ENCODE peak calls at places on chromosomes 1 and 21, in nine cellular contexts. Y is Calu3, X is HFF-Myc, K is heart right ventricle, O is dorsolateral prefrontal cortex, J is RWPE1, E is HFFc6, N is ovary, H is lower lobe of right lung. I is an unnamed sample.

GRCh38 chr1:53025034-53025777 is 36.8 kb upstream of the PODN start:
- DNase-seq in Y (no peak), X (peak), K (peak), O (no peak), J (peak), E (peak), N (peak), H (no peak), I (no peak)

GRCh38 chr1:114009393-114009792 is 30.1 kb downstream of the OLFML3 start:
- DNase-seq in Y (no peak), X (no peak), K (no peak), O (no peak), J (no peak), E (peak), N (no peak), H (no peak), I (no peak)

GRCh38 chr1:23543707-23544443 is 12.8 kb upstream of the E2F2 start:
- DNase-seq in Y (no peak), X (no peak), K (no peak), O (no peak), J (no peak), E (peak), N (no peak), H (no peak), I (no peak)

GRCh38 chr1:171800850-171801249 is 19.4 kb downstream of the METTL13 start:
- DNase-seq in Y (no peak), X (no peak), K (no peak), O (no peak), J (no peak), E (no peak), N (no peak), H (no peak), I (no peak)

GRCh38 chr1:181061891-181062777 is 26.4 kb upstream of the IER5 start:
- DNase-seq in Y (no peak), X (no peak), K (peak), O (no peak), J (no peak), E (no peak), N (no peak), H (peak), I (no peak)

GRCh38 chr1:16119926-16120325 is 35.9 kb downstream of the EPHA2 start:
- DNase-seq in Y (no peak), X (no peak), K (no peak), O (no peak), J (no peak), E (no peak), N (no peak), H (no peak), I (no peak)

GRCh38 chr21:45466330-45467220 is 61.6 kb downstream of the COL18A1 start:
- DNase-seq in Y (no peak), X (no peak), K (no peak), O (no peak), J (no peak), E (no peak), N (no peak), H (no peak), I (no peak)

GRCh38 chr1:226443439-226443838 is 35.5 kb upstream of the PARP1 start:
- DNase-seq in Y (no peak), X (no peak), K (no peak), O (no peak), J (peak), E (peak), N (no peak), H (no peak), I (no peak)

GRCh38 chr1:183243190-183244065 is 57.4 kb downstream of the LAMC2 start:
- DNase-seq in Y (no peak), X (no peak), K (peak), O (no peak), J (no peak), E (no peak), N (no peak), H (no peak), I (no peak)

GRCh38 chr21:37257526-37257966 is 9.6 kb downstream of the VPS26C start:
- DNase-seq in Y (peak), X (no peak), K (no peak), O (peak), J (peak), E (peak), N (no peak), H (peak), I (peak)

GRCh38 chr1:58434181-58434580 is 112.3 kb downstream of the OMA1 start:
- DNase-seq in Y (no peak), X (no peak), K (no peak), O (no peak), J (no peak), E (no peak), N (no peak), H (no peak), I (no peak)

DNA sequence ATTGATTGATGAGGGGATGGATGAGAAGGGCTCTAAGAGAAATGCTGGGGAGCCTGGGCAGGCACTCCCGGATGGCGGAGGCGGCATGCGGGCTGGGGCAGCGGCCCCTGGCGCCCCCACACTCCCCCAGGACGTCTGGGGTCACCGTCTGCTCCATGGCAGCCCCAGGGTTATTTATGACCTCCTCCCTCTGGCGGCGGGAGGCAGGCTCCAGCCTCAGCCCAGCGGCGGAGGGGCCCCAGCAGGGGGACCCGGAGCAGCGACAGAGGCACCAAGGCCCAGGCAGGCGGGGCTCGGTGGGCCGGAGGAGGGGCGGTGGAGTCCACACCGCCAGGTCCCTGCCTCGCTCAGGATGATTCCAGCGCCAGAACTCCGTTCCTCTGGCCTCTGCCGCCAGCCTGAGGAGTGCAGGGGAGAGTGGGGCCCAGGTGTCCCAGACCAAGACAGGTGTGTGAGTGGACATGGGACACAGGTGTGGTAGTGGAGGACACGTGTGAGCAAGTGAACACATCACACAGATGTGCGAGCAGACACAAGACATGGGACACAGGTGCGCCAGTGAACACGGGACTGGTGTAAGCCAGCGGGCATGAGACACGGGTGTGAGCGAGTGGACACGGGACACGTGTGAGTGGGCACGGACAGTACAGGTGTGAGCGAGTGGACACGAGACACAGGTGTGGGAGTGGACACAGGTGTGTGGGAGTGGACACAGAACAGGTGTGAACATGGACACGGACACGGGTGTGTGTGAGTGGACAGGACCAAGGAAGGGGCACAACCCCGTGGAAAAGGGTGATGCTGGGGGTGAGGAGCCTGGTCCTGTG is 2.5 kb upstream of the SAMD11 start:
- DNase-seq in Y (peak), X (no peak), K (peak), O (peak), J (peak), E (peak), N (peak), H (peak), I (peak)
- TF ChIP-seq CTCF in Y (peak), X (peak), K (peak), O (peak), J (peak), E (peak), N (no peak), H (peak), I (peak)

DNA sequence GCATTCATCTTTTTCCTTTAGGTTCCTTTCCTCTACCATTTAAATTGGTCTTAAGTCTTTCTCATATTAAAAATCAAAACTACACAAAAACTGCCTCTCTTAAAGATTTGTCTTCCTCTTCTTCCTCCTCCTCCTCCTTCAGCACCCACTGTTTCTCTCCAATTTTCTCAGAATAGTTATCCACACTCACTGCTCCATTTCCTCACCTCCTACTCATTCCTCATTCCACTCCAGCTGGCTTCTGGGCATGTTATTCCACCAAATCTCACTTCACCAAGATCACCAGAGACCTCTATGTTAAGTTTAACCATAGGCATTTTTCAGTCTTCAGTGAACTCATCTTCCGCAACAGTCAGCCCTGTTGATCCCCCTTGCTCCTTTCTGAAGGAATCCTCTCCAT is 173.7 kb downstream of the SLC35F3 start:
- DNase-seq in Y (no peak), X (no peak), K (no peak), O (no peak), J (no peak), E (no peak), N (no peak), H (no peak), I (no peak)
- TF ChIP-seq CTCF in Y (no peak), X (no peak), K (no peak), O (no peak), J (no peak), E (no peak), N (no peak), H (no peak), I (no peak)

GRCh38 chr1:91589438-91589837 is 88.8 kb downstream of the CDC7 start:
- DNase-seq in Y (no peak), X (no peak), K (no peak), O (no peak), J (no peak), E (no peak), N (no peak), H (no peak), I (no peak)
- TF ChIP-seq CTCF in Y (no peak), X (no peak), K (peak), O (no peak), J (no peak), E (peak), N (no peak), H (no peak), I (no peak)

GRCh38 chr1:66282343-66282852 is 251.6 kb upstream of the SGIP1 start:
- DNase-seq in Y (peak), X (no peak), K (no peak), O (no peak), J (peak), E (peak), N (no peak), H (no peak), I (no peak)
- TF ChIP-seq CTCF in Y (no peak), X (peak), K (no peak), O (no peak), J (no peak), E (peak), N (no peak), H (no peak), I (no peak)

GRCh38 chr1:215652371-215652770 is 85.3 kb downstream of the KCTD3 start:
- DNase-seq in Y (no peak), X (no peak), K (no peak), O (no peak), J (no peak), E (no peak), N (no peak), H (no peak), I (no peak)
- TF ChIP-seq CTCF in Y (no peak), X (no peak), K (no peak), O (no peak), J (no peak), E (no peak), N (no peak), H (no peak), I (no peak)

DNA sequence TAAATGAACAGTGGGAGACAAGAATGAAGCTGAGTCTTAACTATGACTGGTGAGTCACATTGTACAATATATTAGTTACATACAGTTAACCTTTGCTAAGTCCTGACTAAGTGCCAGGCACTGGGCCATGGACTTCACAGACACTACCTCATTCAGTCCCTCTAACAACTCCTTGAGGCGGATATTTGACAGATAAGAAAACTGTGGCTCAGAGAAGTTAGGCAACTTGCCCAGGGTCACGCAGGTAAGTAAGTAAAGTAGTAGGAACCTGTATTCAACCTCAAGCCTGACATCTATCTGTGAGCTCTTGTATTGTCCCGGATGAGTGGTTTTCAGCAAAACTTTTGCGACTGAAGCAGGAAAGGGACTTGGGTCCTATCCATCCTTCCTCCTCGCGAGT is 62.1 kb downstream of the GNG12 start:
- DNase-seq in Y (peak), X (no peak), K (no peak), O (no peak), J (peak), E (peak), N (no peak), H (no peak), I (no peak)
- TF ChIP-seq CTCF in Y (peak), X (no peak), K (no peak), O (no peak), J (no peak), E (peak), N (no peak), H (no peak), I (no peak)

GRCh38 chr1:110248746-110249145 is 38.6 kb downstream of the KCNC4 start:
- DNase-seq in Y (no peak), X (no peak), K (no peak), O (no peak), J (no peak), E (no peak), N (no peak), H (no peak), I (no peak)
- TF ChIP-seq CTCF in Y (no peak), X (no peak), K (no peak), O (no peak), J (no peak), E (no peak), N (no peak), H (no peak), I (no peak)

GRCh38 chr1:175220853-175221547 is 28.4 kb upstream of the KIAA0040 start:
- DNase-seq in Y (no peak), X (no peak), K (no peak), O (no peak), J (no peak), E (no peak), N (no peak), H (no peak), I (no peak)

GRCh38 chr1:175219774-175220173 is 27.2 kb upstream of the KIAA0040 start:
- DNase-seq in Y (no peak), X (no peak), K (no peak), O (no peak), J (no peak), E (no peak), N (no peak), H (no peak), I (no peak)

GRCh38 chr1:175222296-175222938 is 29.8 kb upstream of the KIAA0040 start:
- DNase-seq in Y (no peak), X (no peak), K (no peak), O (no peak), J (peak), E (no peak), N (no peak), H (no peak), I (no peak)

GRCh38 chr1:175218786-175219447 is 26.3 kb upstream of the KIAA0040 start:
- DNase-seq in Y (no peak), X (no peak), K (no peak), O (no peak), J (peak), E (no peak), N (no peak), H (no peak), I (no peak)

GRCh38 chr1:175221548-175222175 is 29.1 kb upstream of the KIAA0040 start:
- DNase-seq in Y (peak), X (no peak), K (no peak), O (no peak), J (peak), E (no peak), N (no peak), H (peak), I (no peak)
- TF ChIP-seq CTCF in Y (no peak), X (no peak), K (peak), O (no peak), J (peak), E (no peak), N (no peak), H (peak), I (no peak)

DNA sequence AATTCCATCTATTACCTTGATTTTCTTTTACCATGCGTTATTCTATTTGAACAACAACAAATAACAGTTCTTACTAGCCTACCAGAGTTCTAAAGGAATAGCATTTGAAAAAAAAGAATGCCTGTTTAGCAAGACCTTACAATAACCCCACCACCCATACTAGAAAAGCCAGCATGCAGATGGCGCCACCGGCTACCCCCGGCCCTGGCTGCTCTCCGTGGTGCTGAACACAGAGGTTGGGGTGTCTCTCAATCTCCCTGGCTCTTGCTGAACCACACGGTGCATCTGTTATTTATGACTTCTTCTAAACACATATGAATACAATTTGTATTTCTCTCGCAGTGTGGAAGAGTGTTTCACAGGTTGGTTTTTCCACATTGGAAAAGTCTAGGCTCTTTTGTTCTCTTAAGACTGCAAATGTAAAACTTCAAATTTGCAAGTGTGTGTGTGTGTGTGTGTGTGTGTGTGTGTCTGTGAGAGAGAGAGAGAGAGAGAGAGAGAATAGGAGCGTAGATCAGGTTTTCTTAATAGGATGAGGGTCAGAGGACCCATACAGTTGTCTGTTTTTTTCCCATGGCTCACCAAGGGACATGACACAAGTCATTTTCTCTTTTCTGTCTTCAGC is 13.6 kb downstream of the GRIK3 start:
- DNase-seq in Y (peak), X (no peak), K (no peak), O (no peak), J (peak), E (no peak), N (no peak), H (no peak), I (peak)
- TF ChIP-seq CTCF in Y (no peak), X (no peak), K (no peak), O (peak), J (no peak), E (no peak), N (no peak), H (no peak), I (no peak)

GRCh38 chr1:24554714-24555113 is 1.2 kb upstream of the NCMAP start:
- DNase-seq in Y (no peak), X (no peak), K (no peak), O (no peak), J (no peak), E (no peak), N (no peak), H (no peak), I (no peak)

GRCh38 chr1:24553931-24554330 is 2.0 kb upstream of the NCMAP start:
- DNase-seq in Y (no peak), X (no peak), K (no peak), O (no peak), J (no peak), E (no peak), N (no peak), H (no peak), I (no peak)

GRCh38 chr1:24551290-24551859 is 4.5 kb upstream of the NCMAP start:
- DNase-seq in Y (no peak), X (no peak), K (no peak), O (no peak), J (no peak), E (no peak), N (no peak), H (no peak), I (no peak)

GRCh38 chr1:24555591-24556413 is at the start of gene NCMAP:
- DNase-seq in Y (peak), X (no peak), K (peak), O (no peak), J (no peak), E (no peak), N (no peak), H (peak), I (no peak)

DNA sequence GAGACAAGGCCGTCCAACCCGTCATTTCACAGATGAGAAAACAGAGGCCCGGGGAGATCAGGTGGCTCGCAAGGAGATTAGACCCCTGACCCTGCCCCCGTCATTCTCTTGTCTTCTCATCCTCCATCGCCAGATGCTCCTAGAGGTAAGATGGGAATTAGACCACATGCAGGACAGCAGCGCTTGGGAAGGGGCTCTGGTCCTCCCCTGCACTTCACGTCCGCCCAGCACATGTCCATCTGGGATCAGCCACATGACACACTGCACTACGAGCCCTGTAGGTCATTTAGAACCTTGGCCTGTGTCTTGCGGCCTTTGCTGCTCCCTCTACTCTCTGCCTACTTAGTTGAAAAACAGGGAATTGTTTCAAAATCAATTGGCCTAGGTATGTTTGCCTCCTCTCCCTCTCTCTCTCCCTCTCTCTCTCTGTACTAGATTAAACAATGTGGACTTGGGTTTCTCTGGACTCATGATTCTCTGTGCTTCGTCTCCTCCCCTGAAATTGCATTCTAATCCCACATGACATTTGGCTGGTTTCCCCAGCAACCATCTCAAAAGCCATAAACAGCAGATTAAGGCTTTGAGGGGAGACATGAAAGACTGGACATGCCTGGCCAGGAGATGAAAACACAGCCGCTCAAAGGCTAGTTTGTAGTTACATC is 3.8 kb upstream of the NCMAP start:
- DNase-seq in Y (no peak), X (peak), K (no peak), O (no peak), J (no peak), E (peak), N (no peak), H (no peak), I (no peak)
- TF ChIP-seq CTCF in Y (no peak), X (no peak), K (no peak), O (no peak), J (no peak), E (no peak), N (no peak), H (no peak), I (no peak)

I was measured in neural crest cell.